ENCODE peak calls at places on chromosomes 12 and 14, in nine cellular contexts. S is cardiac muscle cell; Y is brain microvascular endothelial cell; M is M059J; U is stimulated activated CD8-positive, alpha-beta memory T cell treated with anti-CD3 and anti-CD28 coated beads, Interleukin-7, amount 100 ng/mL, for 1 hour; F is HuH-7.5; R is HFFc6; G is kidney glomerular epithelial cell; Q is Panc1. D is an unnamed sample.
A peak's percentile ranks its signal among the peaks of the same experiment; 100 is the strongest.

GRCh38 chr12:14244876-14245669 is 120.4 kb upstream of the ATF7IP start:
- DNase-seq in S (no peak), Y (no peak), M (no peak), U (no peak), F (no peak), R (no peak), G (no peak), Q (no peak), D (no peak)

GRCh38 chr14:58026967-58027366 is 125.0 kb downstream of the ARMH4 start:
- DNase-seq in S (no peak), Y (no peak), M (no peak), U (no peak), F (no peak), R (no peak), G (peak; percentile 7), Q (no peak), D (no peak)

GRCh38 chr14:54568821-54569591 is 2.1 kb downstream of the SAMD4A start:
- DNase-seq in S (peak; percentile 36), Y (peak; percentile 25), M (no peak), U (no peak), F (no peak), R (no peak), G (no peak), Q (no peak), D (peak; percentile 43)

GRCh38 chr14:105857816-105858675 is 331.7 kb downstream of the TMEM121 start:
- DNase-seq in S (no peak), Y (no peak), M (no peak), U (no peak), F (no peak), R (no peak), G (no peak), Q (no peak), D (no peak)

GRCh38 chr14:96267336-96267735 is 11.3 kb downstream of the BDKRB1 start:
- DNase-seq in S (peak; percentile 85), Y (peak; percentile 53), M (peak; percentile 69), U (no peak), F (no peak), R (peak; percentile 84), G (no peak), Q (no peak), D (no peak)

GRCh38 chr14:104179564-104180129 is 41.3 kb downstream of the KIF26A start:
- DNase-seq in S (no peak), Y (no peak), M (no peak), U (no peak), F (no peak), R (no peak), G (no peak), Q (no peak), D (no peak)

GRCh38 chr14:104510216-104510615 is 69.3 kb upstream of the C14orf180 start:
- DNase-seq in S (no peak), Y (no peak), M (no peak), U (no peak), F (no peak), R (no peak), G (no peak), Q (no peak), D (no peak)

GRCh38 chr12:15605886-15606590 is 183.2 kb downstream of the EPS8 start:
- DNase-seq in S (no peak), Y (no peak), M (no peak), U (no peak), F (no peak), R (no peak), G (no peak), Q (no peak), D (peak; percentile 91)

GRCh38 chr12:128643106-128643651 is 180.6 kb downstream of the SLC15A4 start:
- DNase-seq in S (no peak), Y (no peak), M (no peak), U (no peak), F (no peak), R (no peak), G (no peak), Q (no peak), D (peak; percentile 29)

GRCh38 chr12:27344246-27344645 is 11.6 kb downstream of the BMAL2 start:
- DNase-seq in S (no peak), Y (no peak), M (peak; percentile 14), U (no peak), F (no peak), R (no peak), G (no peak), Q (no peak), D (peak; percentile 18)

GRCh38 chr12:9711664-9712063 is 21.2 kb downstream of the CLECL1 start:
- DNase-seq in S (peak; percentile 10), Y (no peak), M (peak; percentile 4), U (no peak), F (no peak), R (no peak), G (peak; percentile 73), Q (no peak), D (no peak)

GRCh38 chr12:91413591-91413990 is 231.0 kb upstream of the DCN start:
- DNase-seq in S (peak; percentile 34), Y (peak; percentile 37), M (peak; percentile 87), U (no peak), F (no peak), R (no peak), G (peak; percentile 44), Q (no peak), D (no peak)

GRCh38 chr12:53966070-53966384 is 6.9 kb upstream of the HOXC11 start:
- DNase-seq in S (no peak), Y (no peak), M (no peak), U (no peak), F (no peak), R (no peak), G (no peak), Q (no peak), D (no peak)

GRCh38 chr12:120944645-120945217 is 33.6 kb upstream of the HNF1A start:
- DNase-seq in S (peak; percentile 60), Y (peak; percentile 31), M (peak; percentile 38), U (peak; percentile 46), F (peak; percentile 61), R (no peak), G (peak; percentile 28), Q (peak; percentile 8), D (peak; percentile 23)

GRCh38 chr12:11823043-11823442 is 173.6 kb downstream of the ETV6 start:
- DNase-seq in S (peak; percentile 76), Y (peak; percentile 69), M (peak; percentile 34), U (no peak), F (no peak), R (peak; percentile 24), G (peak; percentile 28), Q (no peak), D (no peak)

GRCh38 chr12:8969861-8970411 is 19.4 kb upstream of the KLRG1 start:
- DNase-seq in S (no peak), Y (no peak), M (no peak), U (no peak), F (no peak), R (no peak), G (no peak), Q (no peak), D (no peak)

GRCh38 chr12:6326316-6326959 is 15.4 kb downstream of the TNFRSF1A start:
- DNase-seq in S (peak; percentile 78), Y (peak; percentile 44), M (peak; percentile 57), U (no peak), F (peak; percentile 93), R (no peak), G (peak; percentile 9), Q (no peak), D (peak; percentile 58)

GRCh38 chr14:24271834-24272263 is 452 bp upstream of the RABGGTA start:
- DNase-seq in S (no peak), Y (no peak), M (no peak), U (no peak), F (no peak), R (no peak), G (no peak), Q (no peak), D (no peak)

GRCh38 chr12:59808317-59808910 is 212.6 kb downstream of the SLC16A7 start:
- DNase-seq in S (peak; percentile 62), Y (no peak), M (peak; percentile 27), U (no peak), F (peak; percentile 24), R (peak; percentile 30), G (peak; percentile 18), Q (peak; percentile 18), D (peak; percentile 62)

GRCh38 chr12:49961111-49961922 is at the start of gene AQP5:
- DNase-seq in S (no peak), Y (no peak), M (no peak), U (no peak), F (no peak), R (no peak), G (no peak), Q (no peak), D (no peak)

GRCh38 chr12:64826234-64826633 is 1.8 kb downstream of the TBC1D30 start:
- DNase-seq in S (peak; percentile 76), Y (peak; percentile 54), M (peak; percentile 60), U (no peak), F (peak; percentile 43), R (no peak), G (no peak), Q (no peak), D (peak; percentile 63)

GRCh38 chr14:100140452-100141132 is 18.9 kb downstream of the DEGS2 start:
- DNase-seq in S (peak; percentile 40), Y (no peak), M (no peak), U (no peak), F (no peak), R (no peak), G (peak; percentile 11), Q (no peak), D (no peak)